ENCODE peak calls at places on chromosome 14, in ten cellular contexts. P, W, K, O, E, C, I, Y, D and L are unnamed samples.

GRCh38 chr14:33704486-33704885 is 246.4 kb downstream of the EGLN3 start:
- DNase-seq in I (no peak), O (peak; percentile 70), C (no peak), Y (no peak), K (no peak), E (no peak), W (no peak), D (no peak), P (no peak), L (peak; percentile 89)

GRCh38 chr14:50068496-50068895 is 47.9 kb downstream of the VCPKMT start:
- DNase-seq in I (no peak), K (no peak), P (no peak), C (no peak), D (no peak), Y (no peak), O (no peak), E (no peak), W (no peak), L (no peak)

GRCh38 chr14:54172114-54172513 is 215.5 kb upstream of the BMP4 start:
- DNase-seq in P (no peak), D (no peak), O (no peak), K (no peak), I (no peak), Y (no peak), C (no peak), E (no peak), W (no peak), L (no peak)

GRCh38 chr14:24351517-24351916 is 11.7 kb upstream of the RIPK3 start:
- DNase-seq in O (no peak), W (no peak), D (no peak), I (peak; percentile 45), E (no peak), C (no peak), Y (no peak), K (no peak), P (no peak), L (peak; percentile 18)

GRCh38 chr14:37618498-37619041 is 23.1 kb downstream of the TTC6 start:
- DNase-seq in Y (no peak), I (no peak), W (no peak), O (no peak), K (no peak), D (no peak), E (no peak), P (no peak), C (no peak), L (no peak)

GRCh38 chr14:99881011-99881410 is 87.8 kb downstream of the EML1 start:
- DNase-seq in I (peak; percentile 13), E (no peak), K (no peak), W (no peak), O (no peak), D (no peak), P (no peak), Y (no peak), C (no peak), L (no peak)

GRCh38 chr14:100322138-100322957 is 791 bp upstream of the SLC25A47 start:
- DNase-seq in E (no peak), D (no peak), Y (no peak), I (no peak), P (no peak), O (no peak), K (no peak), W (no peak), C (no peak), L (no peak)

GRCh38 chr14:97217094-97217885 is 420.1 kb downstream of the VRK1 start:
- DNase-seq in K (no peak), I (no peak), O (no peak), P (no peak), D (no peak), Y (no peak), E (no peak), W (no peak), C (no peak), L (no peak)

GRCh38 chr14:69741055-69741454 is 25.9 kb upstream of the SRSF5 start:
- DNase-seq in I (no peak), O (no peak), P (no peak), K (no peak), Y (no peak), E (no peak), D (no peak), W (no peak), C (no peak), L (no peak)

GRCh38 chr14:67187826-67188225 is 1.4 kb upstream of the GARIN2 start:
- DNase-seq in P (no peak), C (no peak), Y (no peak), E (no peak), I (peak; percentile 78), W (no peak), D (no peak), K (no peak), O (no peak), L (peak; percentile 5)

GRCh38 chr14:105581551-105582341 is 55.4 kb downstream of the TMEM121 start:
- DNase-seq in I (no peak), O (no peak), E (no peak), K (no peak), C (no peak), Y (peak; percentile 48), P (no peak), D (no peak), W (peak; percentile 5), L (no peak)

GRCh38 chr14:36666416-36667206 is 5.0 kb downstream of the PAX9 start:
- DNase-seq in E (no peak), Y (no peak), P (no peak), O (no peak), C (no peak), I (no peak), D (no peak), K (no peak), W (no peak), L (no peak)